ENCODE peak calls at places on chromosomes 7 and 10, in four cellular contexts. Q is lower lobe of right lung, I is fibroblast of mammary gland, S is hepatocyte. F is an unnamed sample.

GRCh38 chr10:878333-878753 is 53.2 kb downstream of the LARP4B start:
- DNase-seq in S (no peak), I (peak), Q (no peak), F (no peak)

GRCh38 chr7:137774793-137775201 is 72.0 kb downstream of the DGKI start:
- DNase-seq in S (no peak), I (peak), Q (no peak), F (peak)

GRCh38 chr7:69868921-69869320 is 270.6 kb downstream of the AUTS2 start:
- DNase-seq in I (peak), Q (no peak), S (no peak), F (no peak)

GRCh38 chr10:86287422-86287793 is 79.2 kb downstream of the GRID1 start:
- DNase-seq in Q (no peak), I (no peak), S (no peak), F (no peak)

GRCh38 chr10:69696073-69696731 is 66.2 kb downstream of the FAM241B start:
- DNase-seq in S (peak), Q (no peak), I (peak), F (peak)

GRCh38 chr10:17199351-17199804 is 2.1 kb downstream of the TRDMT1 start:
- DNase-seq in Q (no peak), I (peak), S (no peak), F (peak)

GRCh38 chr7:26305048-26305868 is 13.6 kb downstream of the SNX10 start:
- DNase-seq in Q (peak), S (peak), I (no peak), F (no peak)

GRCh38 chr10:14184841-14185500 is 145.8 kb downstream of the FRMD4A start:
- DNase-seq in I (no peak), S (no peak), Q (no peak), F (peak)

GRCh38 chr10:100742936-100743335 is 2.4 kb upstream of the PAX2 start:
- DNase-seq in I (no peak), Q (no peak), S (no peak), F (no peak)

GRCh38 chr7:6379881-6380280 is 67.9 kb downstream of the DAGLB start:
- DNase-seq in S (no peak), Q (no peak), I (no peak), F (no peak)
- TF ChIP-seq CTCF in S (no peak), Q (no peak), I (no peak), F (no peak)

GRCh38 chr7:80916770-80917681 is 1.8 kb downstream of the SEMA3C start:
- DNase-seq in Q (no peak), I (peak), S (peak), F (peak)
- H3K4me3 ChIP-seq in Q (peak), I (peak), S (peak), F (peak)

GRCh38 chr7:103065666-103066065 is 8.9 kb downstream of the FBXL13 start:
- DNase-seq in Q (no peak), I (peak), S (peak), F (peak)
- TF ChIP-seq CTCF in Q (peak), I (peak), S (peak), F (peak)

GRCh38 chr10:75904499-75905283 is 473.3 kb downstream of the LRMDA start:
- DNase-seq in S (peak), I (no peak), Q (no peak), F (no peak)
- H3K4me3 ChIP-seq in S (no peak), I (no peak), Q (no peak), F (no peak)

DNA sequence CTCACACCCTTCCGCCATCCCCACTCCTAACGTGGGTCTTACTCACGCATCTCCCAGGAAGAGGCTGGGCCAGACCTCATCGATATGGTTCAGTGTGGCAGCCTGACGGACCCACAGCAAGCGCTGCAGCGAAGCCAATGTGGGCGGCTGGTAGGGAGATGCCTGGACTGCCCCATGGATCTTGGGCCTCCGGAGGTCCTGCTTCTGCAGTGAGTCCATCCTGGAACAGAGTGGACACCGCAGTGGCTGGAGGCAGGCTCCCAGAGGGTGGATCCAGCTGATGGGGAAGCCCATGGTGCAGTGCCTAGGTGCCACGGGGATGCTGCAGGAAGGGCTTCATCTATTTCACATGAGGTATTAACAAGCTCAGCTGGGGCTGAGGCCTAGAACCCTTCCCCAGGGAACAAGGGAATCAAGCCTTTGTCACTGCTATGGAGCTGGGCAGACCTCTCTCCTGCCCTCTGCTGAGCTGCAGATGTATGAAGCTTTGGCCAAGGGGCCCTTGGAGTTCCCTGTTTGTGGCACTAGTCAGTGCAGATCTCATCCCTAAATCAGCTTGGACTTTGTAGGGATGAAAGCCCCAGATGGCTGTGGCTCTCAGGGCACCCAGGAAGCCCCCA is 13.7 kb upstream of the SAMD8 start:
- DNase-seq in I (peak), Q (no peak), S (no peak), F (peak)
- TF ChIP-seq CTCF in I (peak), Q (no peak), S (peak), F (peak)

DNA sequence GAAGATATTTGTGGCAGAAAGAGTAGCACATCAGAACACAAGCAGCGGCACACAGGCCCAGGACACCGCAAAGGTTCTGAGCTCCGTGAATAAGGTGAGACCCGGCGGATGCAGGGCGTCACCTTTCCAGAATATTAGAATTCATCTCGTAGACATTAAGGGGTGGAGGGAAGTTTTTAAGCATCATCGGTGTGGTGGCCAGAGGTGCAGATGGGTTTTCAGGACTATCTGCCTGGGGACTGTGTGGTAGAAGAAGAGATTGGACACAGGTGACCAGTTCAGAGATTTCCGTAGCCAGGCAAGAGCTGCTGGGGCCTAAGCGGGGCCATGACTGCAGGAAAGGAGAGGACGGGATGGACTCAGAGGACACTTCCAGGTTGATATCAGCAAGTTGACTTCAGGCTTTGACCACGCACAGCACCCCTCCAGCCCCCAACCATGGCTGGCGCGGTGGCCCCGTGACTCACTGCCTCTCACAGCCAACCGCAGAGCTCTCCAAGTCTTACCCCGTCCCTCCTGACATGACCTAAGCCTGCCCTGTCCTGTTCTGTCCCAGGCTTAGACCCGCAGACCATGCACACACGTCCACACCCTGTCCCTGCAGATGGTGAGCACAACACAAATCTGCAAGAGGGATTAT is 97.2 kb downstream of the OAT start:
- DNase-seq in I (no peak), Q (no peak), S (no peak), F (no peak)
- H3K4me3 ChIP-seq in I (no peak), Q (no peak), S (no peak), F (no peak)

GRCh38 chr7:6123843-6124242 is 92.7 kb downstream of the ANKRD61 start:
- DNase-seq in Q (no peak), S (no peak), I (no peak), F (no peak)
- TF ChIP-seq CTCF in Q (no peak), S (no peak), I (no peak), F (no peak)